ENCODE peak calls at places on chromosomes 1 and 21, in five cellular contexts. C, Q, U, H and L are unnamed samples.

GRCh38 chr1:53957231-53957818 is 11.2 kb downstream of the LRRC42 start:
- DNase-seq in Q (no peak), H (peak; percentile 63), C (peak; percentile 88), U (peak; percentile 22), L (peak; percentile 85)

GRCh38 chr1:37476460-37477197 is 2.2 kb downstream of the ZC3H12A start:
- DNase-seq in C (peak; percentile 96), Q (peak; percentile 75), U (no peak), H (peak; percentile 85), L (peak; percentile 74)

GRCh38 chr1:108703939-108704338 is 8.8 kb upstream of the FNDC7 start:
- DNase-seq in Q (no peak), C (no peak), H (peak; percentile 8), U (no peak), L (no peak)

GRCh38 chr1:57470028-57470427 is 46.2 kb upstream of the DAB1 start:
- DNase-seq in C (no peak), U (peak; percentile 27), Q (no peak), H (no peak), L (no peak)

GRCh38 chr21:25934771-25935224 is 200.0 kb downstream of the GABPA start:
- DNase-seq in C (peak; percentile 89), U (no peak), H (peak; percentile 98), Q (peak; percentile 72), L (no peak)

GRCh38 chr1:156804026-156804425 is 12.6 kb downstream of the SH2D2A start:
- DNase-seq in H (no peak), C (no peak), U (no peak), Q (no peak), L (no peak)

GRCh38 chr1:152001631-152002584 is 8.2 kb upstream of the S100A10 start:
- DNase-seq in U (peak; percentile 90), H (peak; percentile 97), Q (peak; percentile 77), C (peak; percentile 93), L (peak; percentile 94)

GRCh38 chr21:46425061-46425460 is 33.6 kb upstream of the DIP2A start:
- DNase-seq in H (no peak), Q (no peak), U (no peak), C (no peak), L (no peak)

GRCh38 chr1:24018611-24019580 is 38.8 kb upstream of the SRSF10 start:
- DNase-seq in U (peak; percentile 74), Q (peak; percentile 87), C (peak; percentile 93), H (peak; percentile 99), L (peak; percentile 75)

GRCh38 chr1:17618558-17619247 is 79.2 kb downstream of the ARHGEF10L start:
- DNase-seq in C (no peak), Q (no peak), H (no peak), U (no peak), L (no peak)

GRCh38 chr1:187051618-187052232 is 223.0 kb downstream of the PLA2G4A start:
- DNase-seq in H (peak; percentile 51), C (peak; percentile 39), U (peak; percentile 70), Q (no peak), L (peak; percentile 59)

GRCh38 chr1:10733967-10734366 is 62.5 kb downstream of the CASZ1 start:
- DNase-seq in Q (no peak), C (no peak), H (no peak), U (no peak), L (peak; percentile 69)

GRCh38 chr1:32448773-32449456 is 16.0 kb upstream of the ZBTB8B start:
- DNase-seq in H (peak; percentile 53), Q (peak; percentile 24), C (no peak), U (peak; percentile 89), L (peak; percentile 85)

GRCh38 chr1:84973493-84974334 is 23.2 kb downstream of the MCOLN2 start:
- DNase-seq in U (peak; percentile 12), H (no peak), Q (no peak), C (no peak), L (no peak)

GRCh38 chr1:240613353-240614142 is 1.6 kb upstream of the GREM2 start:
- DNase-seq in C (no peak), U (peak; percentile 18), Q (no peak), H (no peak), L (no peak)

GRCh38 chr1:51313961-51314777 is 16.2 kb downstream of the TTC39A start:
- DNase-seq in U (no peak), Q (peak; percentile 36), H (peak; percentile 91), C (peak; percentile 93), L (no peak)

GRCh38 chr1:220879509-220880366 is 495 bp downstream of the HLX start:
- DNase-seq in U (peak; percentile 73), H (peak; percentile 42), Q (peak; percentile 71), C (no peak), L (peak; percentile 79)

GRCh38 chr21:44518684-44519083 is 21.3 kb downstream of the KRTAP10-1 start:
- DNase-seq in U (no peak), Q (peak; percentile 11), H (no peak), C (no peak), L (no peak)

GRCh38 chr1:81298321-81298720 is 502.4 kb upstream of the ADGRL2 start:
- DNase-seq in H (no peak), U (no peak), C (no peak), Q (no peak), L (no peak)

GRCh38 chr1:33724348-33724747 is 139.5 kb upstream of the HMGB4 start:
- DNase-seq in U (peak; percentile 43), H (no peak), C (no peak), Q (no peak), L (peak; percentile 74)

GRCh38 chr1:59057211-59057694 is 239.6 kb upstream of the FGGY start:
- DNase-seq in C (peak; percentile 68), Q (peak; percentile 30), U (peak; percentile 27), H (peak; percentile 19), L (peak; percentile 74)

GRCh38 chr1:220880726-220881506 is 1.7 kb downstream of the HLX start:
- DNase-seq in C (no peak), U (peak; percentile 58), H (peak; percentile 26), Q (peak; percentile 90), L (peak; percentile 79)

GRCh38 chr1:33418811-33419210 is 12.1 kb downstream of the PHC2 start:
- DNase-seq in Q (no peak), H (no peak), U (no peak), C (no peak), L (no peak)

GRCh38 chr21:31185663-31186062 is 147.4 kb upstream of the KRTAP19-8 start:
- DNase-seq in Q (no peak), U (no peak), C (no peak), H (no peak), L (no peak)

GRCh38 chr1:81702903-81703302 is 97.8 kb upstream of the ADGRL2 start:
- DNase-seq in C (peak; percentile 98), U (no peak), H (peak; percentile 94), Q (no peak), L (no peak)

GRCh38 chr1:158208717-158209116 is 28.0 kb downstream of the CD1D start:
- DNase-seq in U (peak; percentile 41), C (no peak), Q (no peak), H (no peak), L (no peak)

GRCh38 chr1:151238467-151238739 is 16.1 kb upstream of the PSMD4 start:
- DNase-seq in C (no peak), U (no peak), H (peak; percentile 38), Q (no peak), L (no peak)

GRCh38 chr1:47830856-47831255 is 166.3 kb downstream of the TRABD2B start:
- DNase-seq in H (no peak), U (no peak), Q (no peak), C (no peak), L (no peak)

GRCh38 chr1:27070390-27071048 is 57.9 kb upstream of the TENT5B start:
- DNase-seq in H (no peak), C (no peak), Q (no peak), U (peak; percentile 72), L (peak; percentile 85)

GRCh38 chr1:70397013-70397412 is 14.1 kb upstream of the CTH start:
- DNase-seq in H (no peak), U (no peak), C (no peak), Q (no peak), L (no peak)

GRCh38 chr1:54052470-54052933 is 502 bp downstream of the TMEM59 start:
- DNase-seq in Q (no peak), U (peak; percentile 72), C (peak; percentile 59), H (no peak), L (peak; percentile 77)

DNA sequence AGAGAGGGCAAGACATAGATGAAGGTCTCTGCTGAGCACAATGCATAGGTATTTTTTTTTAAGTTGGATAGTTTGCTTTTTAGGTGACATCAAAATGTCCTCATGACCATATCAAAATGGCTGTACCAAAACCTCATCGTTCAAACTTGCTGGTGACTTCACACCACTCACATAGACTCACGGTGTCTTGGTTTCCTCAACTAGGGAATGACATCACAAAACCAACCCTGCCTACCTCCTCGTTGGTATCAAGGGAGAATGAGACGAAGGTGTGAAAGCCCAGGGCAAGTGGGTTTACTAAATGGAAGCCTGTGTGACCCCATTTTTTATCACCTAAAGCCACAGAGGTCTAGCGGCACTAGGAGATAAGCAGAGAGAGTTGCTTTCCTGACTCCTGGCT is 1.6 kb downstream of the PIGR start:
- DNase-seq in Q (no peak), U (no peak), H (no peak), C (no peak), L (no peak)
- H3K4me3 ChIP-seq in Q (no peak overlapping the region), U (no peak overlapping the region), H (no peak overlapping the region), C (no peak overlapping the region), L (no peak overlapping the region)

GRCh38 chr1:1599030-1599916 is 662 bp downstream of the FNDC10 start:
- DNase-seq in C (no peak), H (peak; percentile 36), U (peak; percentile 78), Q (no peak), L (peak; percentile 87)

GRCh38 chr1:1596493-1597274 is 3.3 kb downstream of the FNDC10 start:
- DNase-seq in H (no peak), Q (no peak), C (no peak), U (no peak), L (peak; percentile 63)

GRCh38 chr1:1598720-1599029 is 1.3 kb downstream of the FNDC10 start:
- DNase-seq in C (no peak), Q (no peak), U (no peak), H (no peak), L (no peak)

GRCh38 chr1:1597275-1597930 is 2.5 kb downstream of the FNDC10 start:
- DNase-seq in Q (no peak), C (no peak), U (peak; percentile 76), H (peak; percentile 55), L (peak; percentile 84)

GRCh38 chr1:1598051-1598719 is 1.8 kb downstream of the FNDC10 start:
- DNase-seq in H (no peak), C (no peak), U (no peak), Q (no peak), L (peak; percentile 44)
- H3K27me3 ChIP-seq in H (peaks cover 4% of the 10 kb centered on the region), C (peaks cover 18% of the 10 kb centered on the region), U (peaks cover 34% of the 10 kb centered on the region), Q (peaks cover 6% of the 10 kb centered on the region), L (peaks cover 64% of the 10 kb centered on the region)

DNA sequence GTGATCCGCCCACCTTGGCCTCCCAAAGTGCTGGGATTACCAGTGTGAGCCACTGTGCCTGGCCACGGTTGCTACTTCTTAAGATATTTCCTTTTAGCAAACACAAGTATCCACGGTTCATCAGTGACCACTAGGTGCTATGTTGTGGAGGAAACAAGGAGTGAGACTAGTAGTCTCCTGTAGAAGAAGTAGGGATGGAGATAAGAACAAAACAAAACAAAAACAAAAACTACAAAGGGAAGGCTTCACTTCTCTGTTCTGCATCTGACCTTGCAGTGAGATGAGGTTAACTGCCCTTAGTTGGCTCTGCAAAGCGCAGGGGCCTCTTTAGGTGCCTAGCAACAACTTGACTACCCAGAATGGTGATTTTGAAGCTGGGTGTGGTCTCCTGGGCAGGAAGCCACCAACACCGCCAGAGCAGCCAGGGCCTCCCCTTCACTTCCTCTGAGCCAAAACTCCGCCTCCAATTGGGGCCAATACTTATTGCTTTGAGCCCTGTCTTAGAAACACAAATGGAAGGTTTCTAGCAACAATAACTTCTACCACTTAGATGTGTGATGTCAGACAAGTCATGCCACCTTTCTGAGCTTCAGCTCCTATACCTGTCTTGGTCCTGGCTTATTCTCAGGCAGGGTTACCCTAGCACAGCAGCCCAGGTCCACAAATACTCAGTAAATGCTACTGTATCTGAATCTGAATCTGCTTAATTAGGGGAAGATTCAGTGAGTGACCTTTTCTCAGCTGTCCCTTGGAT is 12.7 kb upstream of the CDC42 start:
- DNase-seq in C (peak; percentile 53), U (peak; percentile 74), H (peak; percentile 66), Q (peak; percentile 34), L (peak; percentile 79)
- H3K4me3 ChIP-seq in C (no peak overlapping the region), U (no peak overlapping the region), H (no peak overlapping the region), Q (no peak overlapping the region), L (no peak overlapping the region)

GRCh38 chr1:169475806-169476205 is 9.9 kb downstream of the SLC19A2 start:
- DNase-seq in C (no peak), H (no peak), U (no peak), Q (no peak), L (no peak)
- H3K27me3 ChIP-seq in C (no peaks in the 10 kb centered on the region), H (no peaks in the 10 kb centered on the region), U (no peaks in the 10 kb centered on the region), Q (no peaks in the 10 kb centered on the region), L (no peaks in the 10 kb centered on the region)